ENCODE peak calls at places on chromosomes 12 and 14, in nine cellular contexts. H is natural killer cell, O is kidney, G is progenitor cell of endocrine pancreas, Y is fibroblast of mammary gland, K is foreskin keratinocyte, R is AG10803, D is MCF 10A, B is pancreas. W is an unnamed sample.

GRCh38 chr14:91369628-91370445 is 47.8 kb downstream of the CCDC88C start:
- DNase-seq in O (no peak), B (no peak), R (no peak), H (no peak), K (no peak), Y (no peak), D (peak), G (no peak), W (peak)

GRCh38 chr12:52308807-52309425 is 12.3 kb downstream of the KRT83 start:
- DNase-seq in O (no peak), G (no peak), Y (no peak), K (no peak), H (no peak), D (no peak), R (no peak), B (no peak), W (no peak)

GRCh38 chr12:105736498-105736897 is 402.3 kb downstream of the NUAK1 start:
- DNase-seq in O (no peak), Y (no peak), G (no peak), R (no peak), K (no peak), D (no peak), B (no peak), H (no peak), W (no peak)

GRCh38 chr12:89117448-89118034 is 234.8 kb downstream of the DUSP6 start:
- DNase-seq in G (no peak), O (peak), H (no peak), Y (no peak), B (peak), K (peak), D (peak), R (no peak), W (no peak)

GRCh38 chr14:85387181-85387580 is 142.8 kb upstream of the FLRT2 start:
- DNase-seq in O (no peak), K (no peak), H (no peak), G (no peak), D (no peak), Y (no peak), R (peak), B (no peak), W (no peak)

GRCh38 chr12:51349026-51349425 is 2.5 kb upstream of the CELA1 start:
- DNase-seq in B (no peak), Y (no peak), H (no peak), G (no peak), O (no peak), K (peak), D (no peak), R (peak), W (no peak)

GRCh38 chr14:67166450-67166853 is 22.8 kb upstream of the GARIN2 start:
- DNase-seq in O (no peak), D (peak), K (no peak), H (no peak), B (no peak), Y (peak), G (no peak), R (peak), W (peak)

GRCh38 chr14:43244142-43244625 is 1262.9 kb downstream of the FSCB start:
- DNase-seq in D (no peak), K (no peak), H (no peak), R (no peak), B (no peak), Y (no peak), G (no peak), O (no peak), W (no peak)

GRCh38 chr12:12744556-12745305 is 27.6 kb downstream of the CDKN1B start:
- DNase-seq in O (no peak), D (no peak), B (no peak), R (no peak), K (no peak), G (no peak), Y (no peak), H (no peak), W (no peak)

DNA sequence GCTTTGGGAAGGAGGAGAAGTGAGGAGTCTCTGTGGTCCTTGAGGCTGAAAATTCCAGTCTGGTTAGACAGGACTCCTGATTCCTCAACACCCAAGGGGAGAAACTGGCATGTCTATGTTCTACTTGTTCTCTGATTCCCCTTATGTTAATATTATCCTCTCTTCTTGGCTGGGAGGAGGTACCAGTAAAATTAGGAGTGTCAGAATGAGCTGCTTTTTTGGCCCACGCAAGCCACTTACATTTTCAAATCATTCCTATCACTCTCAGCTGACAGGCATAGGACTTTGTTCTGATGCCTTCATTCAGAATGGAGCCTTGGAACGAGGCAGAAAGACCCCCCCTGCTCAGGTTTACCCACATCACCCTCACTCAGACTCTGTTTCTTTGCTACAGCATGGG is 1077.2 kb downstream of the BCL11B start:
- DNase-seq in R (no peak), D (no peak), G (no peak), B (no peak), K (no peak), H (no peak), O (no peak), Y (no peak), W (no peak)
- TF ChIP-seq CTCF in R (no peak), D (no peak), G (no peak), B (no peak), K (no peak), H (no peak), O (no peak), Y (no peak), W (no peak)

DNA sequence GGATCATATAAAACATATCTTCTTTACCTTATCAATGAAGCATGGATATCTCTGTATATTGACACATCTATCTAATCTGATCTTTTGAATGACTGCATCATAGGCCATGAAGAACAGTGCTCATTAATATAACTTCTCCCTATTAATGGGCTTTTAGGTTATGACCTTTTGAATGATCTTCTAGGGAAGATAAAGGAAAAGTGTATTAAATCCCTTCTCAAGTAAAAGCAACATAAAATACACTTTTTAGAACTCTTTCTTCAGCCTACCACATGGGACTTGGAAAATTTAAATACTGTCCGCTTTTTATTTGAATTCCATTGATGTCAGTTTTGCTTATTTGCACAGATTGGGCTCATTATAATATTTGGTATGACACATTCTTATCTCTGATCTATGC is 425.4 kb downstream of the MED13L start:
- DNase-seq in Y (no peak), O (no peak), H (no peak), R (no peak), D (no peak), K (no peak), G (no peak), B (no peak), W (no peak)
- TF ChIP-seq CTCF in Y (no peak), O (no peak), H (no peak), R (no peak), D (no peak), K (no peak), G (no peak), B (no peak), W (no peak)

DNA sequence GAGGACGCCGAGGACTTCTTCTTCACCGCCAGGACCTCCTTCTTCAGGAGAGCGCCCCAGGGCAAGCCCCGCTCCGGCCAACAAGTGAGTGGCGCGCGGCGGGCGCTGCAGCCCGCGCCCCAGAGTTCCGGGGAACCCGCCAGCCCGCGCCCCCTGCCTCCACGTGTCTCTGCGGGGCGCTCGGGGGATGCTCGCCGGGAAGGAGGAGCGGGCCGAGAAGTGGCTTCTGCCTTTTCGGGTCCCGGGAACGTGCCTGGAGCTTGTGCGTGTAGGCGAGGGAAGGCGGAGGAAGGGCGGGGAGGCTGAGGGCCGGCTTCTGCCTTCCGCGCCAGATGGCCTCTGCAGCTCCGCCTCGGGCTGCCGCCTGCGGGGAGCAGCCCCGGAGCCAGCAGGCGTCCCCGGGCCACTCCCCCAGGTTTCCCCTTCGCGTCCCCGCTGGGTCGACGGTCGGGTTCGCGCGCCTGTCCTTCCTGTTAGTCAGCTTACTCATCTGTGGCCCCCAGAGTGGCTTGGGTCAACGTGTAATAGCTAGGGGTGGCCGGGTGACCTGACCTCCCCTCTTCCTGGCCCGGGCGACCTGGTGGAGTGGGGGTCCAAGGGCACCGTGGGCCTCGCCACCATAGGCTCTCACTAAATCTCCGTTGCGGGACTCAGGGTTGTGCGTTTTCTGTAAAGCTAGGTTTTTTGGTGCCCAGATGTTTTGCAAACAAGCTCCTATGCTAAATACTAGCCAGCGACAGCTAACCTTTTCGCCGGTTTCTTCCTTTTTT is 550 bp downstream of the RASSF3 start:
- DNase-seq in G (peak), K (no peak), R (peak), Y (peak), D (peak), O (peak), B (peak), H (peak), W (peak)
- TF ChIP-seq CTCF in G (no peak), K (no peak), R (no peak), Y (no peak), D (no peak), O (no peak), B (no peak), H (no peak), W (no peak)

GRCh38 chr12:83823386-83824045 is 1089.1 kb downstream of the SLC6A15 start:
- DNase-seq in B (no peak), O (peak), R (no peak), D (peak), Y (peak), H (no peak), K (no peak), G (peak), W (peak)
- TF ChIP-seq CTCF in B (no peak), O (peak), R (no peak), D (peak), Y (peak), H (no peak), K (peak), G (peak), W (peak)

DNA sequence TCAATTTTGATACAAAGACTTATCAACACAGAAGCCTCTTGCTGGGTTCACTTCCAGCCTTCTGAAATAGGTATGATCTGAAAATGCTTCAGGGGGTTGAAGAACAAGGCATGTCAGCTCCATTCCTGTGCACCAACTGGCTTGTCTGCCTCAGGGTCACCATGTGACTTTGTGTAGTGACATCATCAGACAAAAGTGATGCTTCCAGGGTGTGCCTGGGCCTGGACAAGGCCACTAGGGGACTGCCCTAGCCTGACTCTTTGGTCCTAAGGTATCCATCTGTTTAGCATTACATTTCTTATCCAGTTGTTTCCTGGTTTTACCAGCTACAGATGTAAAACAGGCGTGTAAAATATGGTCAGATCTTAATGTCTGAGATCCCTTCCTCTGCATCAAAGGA is 155.6 kb downstream of the CAND1 start:
- DNase-seq in Y (no peak), D (no peak), H (no peak), B (no peak), O (no peak), R (no peak), G (no peak), K (no peak), W (no peak)
- TF ChIP-seq CTCF in Y (no peak), D (no peak), H (no peak), B (no peak), O (no peak), R (no peak), G (no peak), K (no peak), W (no peak)

DNA sequence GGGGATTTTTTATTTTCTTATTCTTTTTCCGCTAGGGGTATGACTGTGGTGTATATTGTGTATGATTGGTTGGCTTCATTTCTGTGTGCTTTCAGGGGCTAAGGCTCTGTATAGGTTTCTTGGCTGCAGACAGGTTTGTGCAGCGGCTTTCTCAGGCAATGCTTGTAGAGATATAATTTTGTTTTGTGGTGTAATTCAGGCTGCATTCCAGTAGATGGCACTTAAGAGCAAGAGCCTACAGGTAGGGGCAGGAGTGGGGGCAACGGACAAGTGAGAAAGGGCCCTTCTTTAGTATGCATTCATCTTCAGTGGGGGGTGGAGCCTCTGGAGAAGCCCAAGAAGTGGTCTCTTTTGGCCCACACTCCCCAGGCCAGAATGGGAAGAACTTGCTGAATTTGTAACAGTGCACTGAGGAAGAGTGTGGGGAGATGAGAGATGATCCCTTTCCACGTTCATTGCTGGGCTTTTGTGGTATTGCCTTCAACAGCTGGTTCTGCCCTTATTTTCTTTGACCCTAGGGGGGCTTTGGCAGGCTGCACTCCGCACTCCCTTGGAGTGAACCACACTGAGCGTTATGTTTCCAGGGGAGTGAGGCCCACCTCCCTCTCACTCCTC is 78.6 kb downstream of the IFNG-AS1 start:
- DNase-seq in Y (peak), K (no peak), D (peak), G (no peak), O (no peak), H (no peak), R (peak), B (no peak), W (no peak)
- TF ChIP-seq CTCF in Y (peak), K (peak), D (peak), G (no peak), O (peak), H (no peak), R (peak), B (no peak), W (no peak)

DNA sequence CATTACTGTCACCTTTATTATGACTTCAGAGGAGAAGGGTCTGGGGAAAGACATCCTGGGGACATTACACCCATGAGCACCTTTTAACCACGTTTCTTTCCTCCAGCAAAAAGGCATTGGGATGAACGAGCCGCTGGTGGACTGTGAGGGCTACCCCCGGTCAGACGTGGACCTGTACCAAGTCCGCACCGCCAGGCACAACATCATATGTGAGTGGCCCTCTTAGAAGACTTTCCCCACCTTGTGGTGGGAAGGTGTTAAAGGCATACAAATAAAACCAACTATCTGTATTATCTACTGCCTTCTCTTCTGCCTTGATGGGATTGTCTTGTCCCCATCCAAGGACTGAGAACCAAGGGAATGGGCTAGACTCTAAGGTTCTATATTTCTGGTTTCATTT is 6.0 kb downstream of the PSMD9 start:
- DNase-seq in G (no peak), R (peak), B (no peak), D (no peak), H (no peak), O (no peak), K (no peak), Y (peak), W (no peak)
- TF ChIP-seq CTCF in G (peak), R (peak), B (no peak), D (no peak), H (no peak), O (peak), K (peak), Y (peak), W (no peak)

GRCh38 chr12:30323008-30323407 is 372.7 kb downstream of the IPO8 start:
- DNase-seq in O (no peak), H (no peak), D (peak), R (peak), G (no peak), Y (no peak), K (no peak), B (no peak), W (no peak)
- TF ChIP-seq CTCF in O (no peak), H (no peak), D (no peak), R (peak), G (no peak), Y (no peak), K (peak), B (no peak), W (no peak)

W was measured in GM13976.